ENCODE peak calls at places on chromosomes 11 and 22, in six cellular contexts. V is activated CD4-positive, alpha-beta T cell treated with anti-CD3 and anti-CD28 coated beads, Interleukin-2, amount 50 U/mL, for 1 hour; L is lung; I is DMS153; O is Caco-2; A is LHCN-M2. Q is an unnamed sample.

GRCh38 chr11:128021304-128022006 is 565.9 kb downstream of the ETS1 start:
- DNase-seq in O (no peak), V (no peak), L (no peak), A (peak), I (no peak), Q (no peak)

GRCh38 chr11:31455177-31455576 is 54.2 kb downstream of the IMMP1L start:
- DNase-seq in V (no peak), L (no peak), I (no peak), A (no peak), O (no peak), Q (no peak)

GRCh38 chr11:115266066-115266465 is 238.1 kb downstream of the CADM1 start:
- DNase-seq in V (no peak), I (no peak), L (no peak), A (peak), O (no peak), Q (no peak)

GRCh38 chr22:42145175-42145574 is 14.6 kb upstream of the CYP2D6 start:
- DNase-seq in I (no peak), A (no peak), L (no peak), O (no peak), V (no peak), Q (no peak)

GRCh38 chr11:40183073-40184064 is 1276.1 kb downstream of the LRRC4C start:
- DNase-seq in L (no peak), V (no peak), O (no peak), I (no peak), A (no peak), Q (no peak)

GRCh38 chr22:17966403-17966717 is 58.0 kb downstream of the MICAL3 start:
- DNase-seq in V (no peak), L (no peak), I (no peak), O (no peak), A (no peak), Q (no peak)

GRCh38 chr11:44033411-44033850 is 14.3 kb upstream of the ACCSL start:
- DNase-seq in L (no peak), O (no peak), I (no peak), V (no peak), A (no peak), Q (no peak)

GRCh38 chr11:10751581-10751940 is 515 bp downstream of the CTR9 start:
- DNase-seq in A (no peak), O (no peak), L (no peak), V (no peak), I (no peak), Q (no peak)

GRCh38 chr22:50403701-50404101 is 60.6 kb downstream of the PPP6R2 start:
- DNase-seq in V (no peak), I (no peak), A (no peak), L (peak), O (no peak), Q (no peak)

Q was measured in NCI-H510A treated with DMSO at 0.1 percent for 48 hours.